ENCODE peak calls at places on chromosomes 12 and 14, in six cellular contexts. I is HEK293T, V is Right ventricle myocardium superior, E is NCI-H1694, T is fibroblast of the conjunctiva, Q is T follicular helper cell. X is an unnamed sample.

GRCh38 chr12:47776471-47777143 is 3.6 kb downstream of the SLC48A1 start:
- DNase-seq in I (no peak), V (no peak), E (no peak), T (peak; percentile 22), Q (no peak), X (no peak)

GRCh38 chr14:102584871-102585869 is 7.3 kb upstream of the RCOR1 start:
- DNase-seq in I (no peak), V (no peak), E (no peak), T (no peak), Q (no peak), X (no peak)

GRCh38 chr12:54016478-54016964 is 7.7 kb downstream of the HOXC8 start:
- DNase-seq in I (peak; percentile 60), V (no peak), E (peak; percentile 49), T (no peak), Q (no peak), X (no peak)

GRCh38 chr12:53173085-53173715 is 7.3 kb upstream of the ZNF740 start:
- DNase-seq in I (no peak), V (no peak), E (no peak), T (no peak), Q (no peak), X (no peak)

GRCh38 chr12:102690267-102690666 is 209.9 kb upstream of the IGF1 start:
- DNase-seq in I (no peak), V (no peak), E (no peak), T (no peak), Q (no peak), X (no peak)

GRCh38 chr12:93434305-93434704 is 7.4 kb downstream of the UBE2N start:
- DNase-seq in I (no peak), V (no peak), E (no peak), T (no peak), Q (no peak), X (no peak)

GRCh38 chr12:33771889-33772288 is 250.4 kb upstream of the ALG10 start:
- DNase-seq in I (no peak), V (no peak), E (no peak), T (no peak), Q (no peak), X (no peak)

GRCh38 chr12:2332266-2332665 is 279.5 kb downstream of the CACNA1C start:
- DNase-seq in I (no peak), V (no peak), E (no peak), T (no peak), Q (no peak), X (no peak)

GRCh38 chr12:95763809-95764253 is 26.7 kb downstream of the NTN4 start:
- DNase-seq in I (no peak), V (no peak), E (no peak), T (peak; percentile 77), Q (no peak), X (no peak)

GRCh38 chr12:4133636-4134433 is 139.7 kb upstream of the CCND2 start:
- DNase-seq in I (no peak), V (no peak), E (no peak), T (no peak), Q (no peak), X (no peak)

GRCh38 chr14:99189201-99189801 is 82.7 kb downstream of the BCL11B start:
- DNase-seq in I (no peak), V (no peak), E (no peak), T (no peak), Q (no peak), X (no peak)

GRCh38 chr12:119989619-119990381 is 764 bp downstream of the BICDL1 start:
- DNase-seq in I (peak; percentile 84), V (peak; percentile 91), E (no peak), T (peak; percentile 14), Q (peak; percentile 57), X (peak; percentile 68)

GRCh38 chr14:94345344-94346072 is 22.4 kb upstream of the SERPINA6 start:
- DNase-seq in I (no peak), V (no peak), E (no peak), T (peak; percentile 53), Q (no peak), X (no peak)

GRCh38 chr14:70822706-70823185 is 13.4 kb upstream of the MAP3K9 start:
- DNase-seq in I (peak; percentile 61), V (peak; percentile 64), E (peak; percentile 63), T (no peak), Q (no peak), X (no peak)

GRCh38 chr12:75705749-75706719 is 194.6 kb upstream of the KRR1 start:
- DNase-seq in I (peak; percentile 15), V (peak; percentile 51), E (no peak), T (peak; percentile 91), Q (no peak), X (no peak)

GRCh38 chr14:23160924-23161522 is 22.4 kb downstream of the SLC7A8 start:
- DNase-seq in I (no peak), V (no peak), E (no peak), T (peak; percentile 57), Q (no peak), X (no peak)